ENCODE peak calls at places on chromosomes 16 and 17, in four cellular contexts. One of them, this sample, is unnamed.

GRCh38 chr16:2819179-2819938 is 2.3 kb downstream of the PRSS21 start:
- DNase-seq in HepG2: no peak
- DNase-seq in CD8-positive, alpha-beta memory T cell: peak
- DNase-seq in right cardiac atrium: no peak
- DNase-seq in this sample: no peak

GRCh38 chr17:76659928-76660614 is 16.5 kb upstream of the ST6GALNAC1 start:
- DNase-seq in HepG2: no peak
- DNase-seq in CD8-positive, alpha-beta memory T cell: peak
- DNase-seq in right cardiac atrium: peak
- DNase-seq in this sample: no peak

GRCh38 chr16:57889111-57889510 is 81.8 kb downstream of the CNGB1 start:
- DNase-seq in HepG2: no peak
- DNase-seq in CD8-positive, alpha-beta memory T cell: no peak
- DNase-seq in right cardiac atrium: no peak
- DNase-seq in this sample: no peak

GRCh38 chr16:60151987-60152386 is 1417.9 kb upstream of the GOT2 start:
- DNase-seq in HepG2: peak
- DNase-seq in CD8-positive, alpha-beta memory T cell: no peak
- DNase-seq in right cardiac atrium: no peak
- DNase-seq in this sample: no peak

GRCh38 chr17:45942284-45942683 is 47.9 kb downstream of the MAPT start:
- DNase-seq in HepG2: no peak
- DNase-seq in CD8-positive, alpha-beta memory T cell: no peak
- DNase-seq in right cardiac atrium: peak
- DNase-seq in this sample: peak

GRCh38 chr17:53896047-53896446 is 73.3 kb downstream of the KIF2B start:
- DNase-seq in HepG2: no peak
- DNase-seq in CD8-positive, alpha-beta memory T cell: no peak
- DNase-seq in right cardiac atrium: no peak
- DNase-seq in this sample: no peak

GRCh38 chr16:27154573-27155521 is 48.5 kb upstream of the KDM8 start:
- DNase-seq in HepG2: peak
- DNase-seq in CD8-positive, alpha-beta memory T cell: peak
- DNase-seq in right cardiac atrium: peak
- DNase-seq in this sample: no peak

GRCh38 chr17:13601317-13601775 is 383 bp downstream of the HS3ST3A1 start:
- DNase-seq in HepG2: no peak
- DNase-seq in CD8-positive, alpha-beta memory T cell: no peak
- DNase-seq in right cardiac atrium: peak
- DNase-seq in this sample: no peak

GRCh38 chr17:59493867-59494266 is 71.5 kb upstream of the DHX40 start:
- DNase-seq in HepG2: no peak
- DNase-seq in CD8-positive, alpha-beta memory T cell: no peak
- DNase-seq in right cardiac atrium: no peak
- DNase-seq in this sample: no peak

GRCh38 chr17:75995385-75995925 is 5.2 kb upstream of the CDK3 start:
- DNase-seq in HepG2: peak
- DNase-seq in CD8-positive, alpha-beta memory T cell: peak
- DNase-seq in right cardiac atrium: peak
- DNase-seq in this sample: no peak

DNA sequence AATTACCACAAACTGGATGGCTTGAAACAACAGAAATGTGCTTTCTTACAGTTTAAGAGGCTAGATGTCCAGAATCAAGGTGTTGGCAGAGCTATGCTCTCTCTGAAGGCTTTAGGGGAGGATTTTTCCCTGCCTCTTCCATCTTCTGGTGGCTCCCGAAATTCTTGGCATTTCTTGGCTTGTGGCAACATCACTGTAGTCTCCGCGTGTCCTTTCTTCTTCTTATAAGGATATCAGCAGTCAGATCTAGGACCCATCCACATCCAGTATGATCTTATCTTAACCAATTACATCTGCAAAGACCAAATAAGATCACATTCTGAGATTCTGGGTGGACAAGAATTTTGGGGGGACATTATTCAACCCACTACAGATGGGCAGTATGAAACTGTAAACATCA is 119.2 kb upstream of the PMFBP1 start:
- DNase-seq in HepG2: no peak
- DNase-seq in CD8-positive, alpha-beta memory T cell: no peak
- DNase-seq in right cardiac atrium: no peak
- DNase-seq in this sample: no peak
- H3K27ac ChIP-seq in HepG2: no peak
- H3K27ac ChIP-seq in CD8-positive, alpha-beta memory T cell: no peak
- H3K27ac ChIP-seq in right cardiac atrium: no peak
- H3K27ac ChIP-seq in this sample: no peak

DNA sequence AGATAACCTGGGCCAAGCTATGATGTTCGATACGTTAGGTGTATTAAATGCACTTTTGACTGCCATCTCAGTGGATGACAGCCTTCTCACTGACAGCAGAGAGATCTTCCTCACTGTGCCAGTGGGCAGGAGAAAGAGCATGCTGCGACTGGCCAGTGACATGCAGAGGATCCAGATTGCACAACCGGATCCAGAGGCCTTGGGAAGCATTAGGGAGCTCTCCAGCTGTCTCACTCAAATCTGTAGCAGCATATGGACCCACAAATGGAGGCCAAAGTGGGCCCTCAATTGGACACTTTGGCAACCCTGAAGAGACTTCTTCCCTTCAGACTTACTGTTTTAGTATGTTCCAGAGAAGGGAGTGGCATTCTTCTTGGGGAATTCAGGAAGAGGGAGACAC is 20.9 kb downstream of the PDZD9 start:
- DNase-seq in HepG2: no peak
- DNase-seq in CD8-positive, alpha-beta memory T cell: no peak
- DNase-seq in right cardiac atrium: no peak
- DNase-seq in this sample: no peak
- H3K27ac ChIP-seq in HepG2: no peak
- H3K27ac ChIP-seq in CD8-positive, alpha-beta memory T cell: no peak
- H3K27ac ChIP-seq in right cardiac atrium: no peak
- H3K27ac ChIP-seq in this sample: no peak

GRCh38 chr17:4842376-4842775 is 9.2 kb downstream of the MINK1 start:
- DNase-seq in HepG2: no peak
- DNase-seq in CD8-positive, alpha-beta memory T cell: no peak
- DNase-seq in right cardiac atrium: no peak
- DNase-seq in this sample: no peak
- H3K27ac ChIP-seq in HepG2: no peak
- H3K27ac ChIP-seq in CD8-positive, alpha-beta memory T cell: no peak
- H3K27ac ChIP-seq in right cardiac atrium: no peak
- H3K27ac ChIP-seq in this sample: peak

DNA sequence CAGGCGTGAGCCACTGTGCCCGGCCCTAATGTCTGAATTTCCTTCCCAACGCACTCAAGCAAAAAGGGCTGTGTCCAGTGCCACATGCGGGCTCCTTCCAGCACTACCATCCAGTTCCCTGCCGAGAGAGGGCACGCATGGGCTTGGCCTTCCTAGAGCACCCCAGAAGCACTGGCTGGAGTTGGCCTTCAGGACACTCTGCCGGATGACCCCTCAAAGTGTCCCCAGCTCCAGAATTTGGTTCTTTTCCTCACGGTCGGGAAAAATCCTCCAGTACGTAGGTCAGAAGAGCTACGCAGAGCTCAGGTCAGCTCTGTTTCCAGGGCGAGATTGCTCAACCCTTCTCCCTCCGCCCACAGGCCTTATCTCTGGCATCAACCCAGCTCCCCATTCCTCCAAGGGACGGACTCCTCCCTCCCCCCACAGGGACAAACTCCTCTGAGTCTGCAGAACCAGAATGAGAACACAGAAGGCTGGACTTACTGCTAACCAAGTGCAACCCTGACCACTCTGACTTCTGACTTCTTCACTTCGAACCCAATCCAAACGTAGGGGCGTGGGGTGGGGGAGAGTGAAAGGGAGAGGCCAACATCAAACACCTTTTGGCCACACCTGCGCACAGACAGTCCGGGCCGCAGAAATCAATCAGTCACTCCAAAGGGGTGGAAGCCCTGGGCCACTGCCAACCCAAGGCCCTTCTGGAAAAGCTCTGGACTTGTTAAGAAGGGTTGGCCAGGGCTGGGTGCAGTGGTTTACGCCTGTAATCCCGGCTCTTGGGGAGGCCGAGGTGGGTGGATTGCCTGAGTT is 3.6 kb downstream of the CDC42EP4 start:
- DNase-seq in HepG2: peak
- DNase-seq in CD8-positive, alpha-beta memory T cell: no peak
- DNase-seq in right cardiac atrium: peak
- DNase-seq in this sample: peak
- H3K27ac ChIP-seq in HepG2: peak
- H3K27ac ChIP-seq in CD8-positive, alpha-beta memory T cell: peak
- H3K27ac ChIP-seq in right cardiac atrium: peak
- H3K27ac ChIP-seq in this sample: no peak

GRCh38 chr16:17454331-17454730 is 16.4 kb downstream of the XYLT1 start:
- DNase-seq in HepG2: no peak
- DNase-seq in CD8-positive, alpha-beta memory T cell: no peak
- DNase-seq in right cardiac atrium: no peak
- DNase-seq in this sample: no peak
- H3K27ac ChIP-seq in HepG2: no peak
- H3K27ac ChIP-seq in CD8-positive, alpha-beta memory T cell: no peak
- H3K27ac ChIP-seq in right cardiac atrium: no peak
- H3K27ac ChIP-seq in this sample: peak

GRCh38 chr17:17303847-17304490 is 796 bp downstream of the NT5M start:
- DNase-seq in HepG2: no peak
- DNase-seq in CD8-positive, alpha-beta memory T cell: no peak
- DNase-seq in right cardiac atrium: no peak
- DNase-seq in this sample: no peak
- H3K27ac ChIP-seq in HepG2: no peak
- H3K27ac ChIP-seq in CD8-positive, alpha-beta memory T cell: peak
- H3K27ac ChIP-seq in right cardiac atrium: no peak
- H3K27ac ChIP-seq in this sample: peak

GRCh38 chr17:9334536-9335446 is 240.8 kb downstream of the STX8 start:
- DNase-seq in HepG2: no peak
- DNase-seq in CD8-positive, alpha-beta memory T cell: no peak
- DNase-seq in right cardiac atrium: no peak
- DNase-seq in this sample: no peak
- H3K27ac ChIP-seq in HepG2: no peak
- H3K27ac ChIP-seq in CD8-positive, alpha-beta memory T cell: no peak
- H3K27ac ChIP-seq in right cardiac atrium: no peak
- H3K27ac ChIP-seq in this sample: no peak

DNA sequence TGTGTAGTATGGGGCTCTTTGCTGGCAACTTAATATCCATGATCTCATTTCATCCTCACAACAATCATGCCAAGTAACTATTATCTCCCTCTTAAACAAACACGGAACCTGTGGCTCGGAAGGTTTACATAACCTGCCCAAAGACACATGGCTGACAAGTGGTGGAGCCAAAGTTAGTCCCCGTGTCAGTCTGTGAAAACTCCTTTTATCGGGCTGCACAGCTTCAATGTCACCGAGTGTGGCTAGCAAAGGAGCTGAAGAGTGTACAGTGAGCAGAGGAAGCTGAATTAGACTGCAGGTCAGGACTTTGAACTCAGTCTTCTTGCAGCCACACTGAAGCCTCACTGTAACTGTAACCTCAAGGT is 80.3 kb downstream of the PARN start:
- DNase-seq in HepG2: peak
- DNase-seq in CD8-positive, alpha-beta memory T cell: no peak
- DNase-seq in right cardiac atrium: no peak
- DNase-seq in this sample: no peak
- H3K27ac ChIP-seq in HepG2: peak
- H3K27ac ChIP-seq in CD8-positive, alpha-beta memory T cell: no peak
- H3K27ac ChIP-seq in right cardiac atrium: no peak
- H3K27ac ChIP-seq in this sample: no peak

DNA sequence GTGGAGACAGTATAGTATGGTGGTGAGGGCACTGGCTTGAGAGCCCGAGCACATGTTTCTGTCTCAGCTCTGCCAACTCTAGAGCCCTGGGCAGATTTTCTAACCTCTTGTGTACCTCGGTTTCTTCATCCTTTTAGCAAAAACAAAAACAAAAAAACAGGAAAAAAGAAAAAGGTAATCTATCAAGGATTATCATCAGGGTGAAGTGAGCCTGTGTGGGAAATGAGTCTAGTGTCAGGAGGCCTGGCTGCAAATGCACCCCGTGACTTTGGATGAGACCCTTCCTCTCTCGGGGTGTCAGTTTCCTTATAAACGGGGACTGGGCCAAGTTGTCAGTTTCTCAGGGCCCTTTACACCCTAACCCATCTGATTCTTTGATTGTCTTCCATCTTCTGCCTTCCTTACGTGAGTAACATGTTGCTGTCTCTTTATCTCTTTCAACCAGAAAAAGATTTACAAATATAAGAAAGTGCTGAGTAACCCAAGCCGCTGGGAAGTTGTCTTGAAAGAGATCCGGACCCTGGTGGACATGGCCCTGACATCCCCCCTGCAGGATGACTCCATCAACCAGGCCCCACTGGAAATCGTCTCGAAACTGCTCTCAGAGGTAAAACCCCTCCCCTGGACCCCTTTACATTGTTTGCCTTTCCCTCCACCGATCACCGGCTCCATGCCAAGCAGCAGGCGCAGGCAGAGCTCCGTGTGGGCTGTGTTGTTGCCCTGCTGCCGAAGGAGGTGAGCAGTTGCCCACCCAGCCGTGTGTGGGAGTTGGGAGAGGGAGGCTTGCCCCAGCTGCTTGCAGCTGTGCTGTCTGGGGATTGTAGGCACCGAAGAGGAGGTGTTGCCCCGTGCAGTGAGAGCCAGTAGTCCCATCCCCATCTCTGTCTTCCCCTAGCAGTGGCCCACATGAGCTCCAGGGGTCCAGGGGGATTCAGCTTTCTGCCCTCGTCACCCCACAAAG is 127.1 kb upstream of the PLCG2 start:
- DNase-seq in HepG2: no peak
- DNase-seq in CD8-positive, alpha-beta memory T cell: no peak
- DNase-seq in right cardiac atrium: no peak
- DNase-seq in this sample: no peak
- H3K27ac ChIP-seq in HepG2: no peak
- H3K27ac ChIP-seq in CD8-positive, alpha-beta memory T cell: peak
- H3K27ac ChIP-seq in right cardiac atrium: no peak
- H3K27ac ChIP-seq in this sample: no peak